ENCODE peak calls at places on chromosome 18, in nine cellular contexts. U, X, A, I, Q, C, H, S and D are unnamed samples.

GRCh38 chr18:24317370-24317769 is 80.3 kb downstream of the OSBPL1A start:
- DNase-seq in U (no peak), X (no peak), A (no peak), I (no peak), Q (no peak), C (no peak), H (no peak), S (no peak), D (no peak)

GRCh38 chr18:77106331-77106730 is 26.3 kb downstream of the MBP start:
- DNase-seq in U (no peak), X (no peak), A (no peak), I (no peak), Q (peak), C (peak), H (no peak), S (no peak), D (no peak)

GRCh38 chr18:76419811-76420210 is 75.2 kb downstream of the ZNF516 start:
- DNase-seq in U (no peak), X (no peak), A (no peak), I (no peak), Q (no peak), C (no peak), H (no peak), S (no peak), D (no peak)

GRCh38 chr18:7221424-7222155 is 9.3 kb upstream of the LRRC30 start:
- DNase-seq in U (no peak), X (no peak), A (peak), I (peak), Q (peak), C (no peak), H (peak), S (peak), D (peak)

GRCh38 chr18:77206676-77207370 is 42.8 kb upstream of the GALR1 start:
- DNase-seq in U (peak), X (no peak), A (no peak), I (peak), Q (peak), C (no peak), H (no peak), S (no peak), D (peak)

GRCh38 chr18:5414546-5414945 is 119.0 kb upstream of the ZBTB14 start:
- DNase-seq in U (no peak), X (no peak), A (no peak), I (no peak), Q (no peak), C (no peak), H (peak), S (no peak), D (no peak)

GRCh38 chr18:50879302-50880107 is 587 bp downstream of the ME2 start:
- DNase-seq in U (no peak), X (peak), A (no peak), I (peak), Q (peak), C (peak), H (no peak), S (no peak), D (peak)

GRCh38 chr18:5417342-5417741 is 121.8 kb upstream of the ZBTB14 start:
- DNase-seq in U (no peak), X (no peak), A (no peak), I (peak), Q (peak), C (no peak), H (no peak), S (peak), D (no peak)

GRCh38 chr18:26621161-26622026 is 73.0 kb upstream of the KCTD1 start:
- DNase-seq in U (no peak), X (peak), A (peak), I (peak), Q (peak), C (no peak), H (peak), S (peak), D (peak)
- H3K4me3 ChIP-seq in U (no peak), X (peak), A (no peak), I (no peak), Q (no peak), C (no peak), H (peak), S (no peak), D (no peak)

DNA sequence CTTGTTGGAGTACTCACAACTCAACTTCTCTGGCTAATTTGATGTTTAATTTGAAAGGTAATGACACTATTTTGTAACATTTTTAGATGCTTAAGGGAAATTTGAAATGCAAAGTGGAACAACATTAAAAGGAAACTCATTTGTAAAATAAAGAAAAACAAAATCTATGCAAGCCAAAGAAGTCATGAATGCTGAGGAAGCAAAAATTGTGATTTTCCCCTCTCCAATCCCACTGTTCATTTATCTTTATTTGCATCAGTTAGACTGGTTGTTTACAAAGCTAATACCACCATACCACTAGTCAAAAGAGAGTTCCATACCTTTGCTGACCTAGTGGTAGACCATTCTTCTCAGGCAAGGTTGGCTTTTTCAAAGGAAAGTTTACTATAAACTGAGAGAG is 2.2 kb upstream of the B4GALT6 start:
- DNase-seq in U (no peak), X (no peak), A (no peak), I (no peak), Q (no peak), C (no peak), H (no peak), S (no peak), D (no peak)
- H3K4me3 ChIP-seq in U (no peak), X (no peak), A (no peak), I (no peak), Q (no peak), C (no peak), H (peak), S (no peak), D (no peak)

DNA sequence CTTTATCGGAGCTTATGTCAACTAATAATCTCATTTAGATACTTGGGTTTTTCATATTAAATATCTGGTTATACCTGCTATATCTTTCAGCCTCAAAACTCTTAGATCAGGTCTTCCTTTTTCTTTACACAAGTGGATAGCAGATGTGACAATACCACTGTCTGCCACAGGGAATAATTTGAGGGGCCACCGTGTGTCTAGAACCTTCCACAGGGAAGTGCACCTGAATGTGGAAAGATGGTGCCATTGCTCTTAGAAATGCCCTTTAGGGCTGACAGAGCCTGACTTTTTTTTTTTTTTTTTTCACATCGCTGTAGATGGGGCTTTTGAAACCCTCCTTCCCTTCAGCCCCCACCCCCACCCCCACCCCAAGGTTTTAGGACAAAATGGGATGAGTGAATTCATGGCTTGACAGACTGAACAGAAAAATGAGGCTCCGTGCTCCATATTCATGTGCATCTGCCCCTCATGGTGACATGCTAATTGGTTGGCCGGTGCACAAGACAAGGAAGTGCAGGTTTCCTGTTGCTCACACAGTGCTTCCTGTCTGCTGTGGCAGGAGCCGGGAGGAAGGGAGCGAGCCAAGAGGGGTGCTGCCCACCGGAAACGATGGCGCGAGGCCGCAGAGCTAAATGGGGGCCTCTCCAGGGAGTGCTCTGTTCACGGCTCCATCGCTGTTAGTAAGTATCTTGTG is 246.0 kb downstream of the LDLRAD4 start:
- DNase-seq in U (no peak), X (peak), A (no peak), I (no peak), Q (peak), C (peak), H (no peak), S (no peak), D (no peak)
- H3K4me3 ChIP-seq in U (no peak), X (peak), A (no peak), I (no peak), Q (peak), C (peak), H (no peak), S (no peak), D (no peak)

GRCh38 chr18:48542513-48543181 is 3.8 kb downstream of the CTIF start:
- DNase-seq in U (no peak), X (no peak), A (no peak), I (no peak), Q (no peak), C (no peak), H (peak), S (peak), D (no peak)
- H3K4me3 ChIP-seq in U (no peak), X (no peak), A (no peak), I (no peak), Q (no peak), C (no peak), H (peak), S (no peak), D (no peak)

GRCh38 chr18:79367989-79368388 is 27.7 kb upstream of the NFATC1 start:
- DNase-seq in U (no peak), X (no peak), A (peak), I (peak), Q (no peak), C (no peak), H (no peak), S (no peak), D (peak)
- H3K4me3 ChIP-seq in U (no peak), X (no peak), A (no peak), I (no peak), Q (no peak), C (no peak), H (no peak), S (no peak), D (no peak)

GRCh38 chr18:58671122-58671940 is at the start of gene MALT1:
- DNase-seq in U (peak), X (peak), A (peak), I (peak), Q (peak), C (peak), H (peak), S (peak), D (peak)

GRCh38 chr18:58670561-58671121 is 624 bp upstream of the MALT1 start:
- DNase-seq in U (no peak), X (no peak), A (no peak), I (no peak), Q (no peak), C (no peak), H (peak), S (no peak), D (no peak)

GRCh38 chr18:58668211-58668610 is 3.1 kb upstream of the MALT1 start:
- DNase-seq in U (no peak), X (no peak), A (no peak), I (no peak), Q (no peak), C (no peak), H (no peak), S (no peak), D (no peak)

GRCh38 chr18:58669731-58670379 is 1.4 kb upstream of the MALT1 start:
- DNase-seq in U (no peak), X (no peak), A (no peak), I (peak), Q (peak), C (no peak), H (no peak), S (no peak), D (peak)

GRCh38 chr18:58668897-58669296 is 2.4 kb upstream of the MALT1 start:
- DNase-seq in U (no peak), X (no peak), A (no peak), I (peak), Q (peak), C (no peak), H (no peak), S (no peak), D (peak)
- H3K4me3 ChIP-seq in U (no peak), X (no peak), A (no peak), I (no peak), Q (no peak), C (no peak), H (no peak), S (no peak), D (no peak)

GRCh38 chr18:59885579-59886163 is 14.1 kb upstream of the PMAIP1 start:
- DNase-seq in U (no peak), X (no peak), A (no peak), I (peak), Q (peak), C (peak), H (no peak), S (no peak), D (peak)

GRCh38 chr18:59881728-59882685 is 17.8 kb upstream of the PMAIP1 start:
- DNase-seq in U (no peak), X (no peak), A (no peak), I (no peak), Q (peak), C (no peak), H (no peak), S (no peak), D (peak)

GRCh38 chr18:59878644-59879043 is 21.2 kb upstream of the PMAIP1 start:
- DNase-seq in U (no peak), X (no peak), A (no peak), I (no peak), Q (no peak), C (no peak), H (no peak), S (no peak), D (peak)

DNA sequence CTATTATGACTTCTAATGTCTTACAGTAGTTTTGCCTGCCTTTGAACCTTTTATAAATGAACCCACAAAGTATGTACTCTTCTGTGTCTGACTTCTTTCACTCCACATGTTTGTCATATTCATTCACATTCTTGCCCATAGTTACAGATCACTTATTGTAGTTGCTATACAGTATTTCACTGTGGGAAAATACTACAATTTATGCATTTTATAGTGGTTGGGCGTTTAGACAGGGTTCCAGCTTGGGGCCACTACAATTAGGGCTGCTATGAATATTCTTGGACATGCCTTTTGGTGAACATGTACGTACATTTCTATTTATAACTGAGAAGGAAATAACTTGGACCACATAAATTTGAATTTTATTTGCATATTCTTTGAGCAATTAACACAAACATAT is 15.5 kb upstream of the PMAIP1 start:
- DNase-seq in U (no peak), X (no peak), A (no peak), I (no peak), Q (no peak), C (no peak), H (no peak), S (no peak), D (peak)
- H3K4me3 ChIP-seq in U (no peak), X (no peak), A (no peak), I (no peak), Q (no peak), C (no peak), H (no peak), S (no peak), D (no peak)

GRCh38 chr18:3250237-3251107 is 2.9 kb downstream of the MYL12A start:
- DNase-seq in U (no peak), X (no peak), A (no peak), I (peak), Q (no peak), C (no peak), H (no peak), S (no peak), D (peak)

GRCh38 chr18:3252843-3253242 is 5.2 kb downstream of the MYL12A start:
- DNase-seq in U (no peak), X (no peak), A (no peak), I (no peak), Q (no peak), C (no peak), H (no peak), S (no peak), D (no peak)

GRCh38 chr18:3248670-3249359 is 1.2 kb downstream of the MYL12A start:
- DNase-seq in U (no peak), X (no peak), A (no peak), I (peak), Q (peak), C (peak), H (no peak), S (no peak), D (peak)

GRCh38 chr18:3251963-3252277 is 4.3 kb downstream of the MYL12A start:
- DNase-seq in U (no peak), X (no peak), A (no peak), I (no peak), Q (no peak), C (no peak), H (no peak), S (no peak), D (no peak)

DNA sequence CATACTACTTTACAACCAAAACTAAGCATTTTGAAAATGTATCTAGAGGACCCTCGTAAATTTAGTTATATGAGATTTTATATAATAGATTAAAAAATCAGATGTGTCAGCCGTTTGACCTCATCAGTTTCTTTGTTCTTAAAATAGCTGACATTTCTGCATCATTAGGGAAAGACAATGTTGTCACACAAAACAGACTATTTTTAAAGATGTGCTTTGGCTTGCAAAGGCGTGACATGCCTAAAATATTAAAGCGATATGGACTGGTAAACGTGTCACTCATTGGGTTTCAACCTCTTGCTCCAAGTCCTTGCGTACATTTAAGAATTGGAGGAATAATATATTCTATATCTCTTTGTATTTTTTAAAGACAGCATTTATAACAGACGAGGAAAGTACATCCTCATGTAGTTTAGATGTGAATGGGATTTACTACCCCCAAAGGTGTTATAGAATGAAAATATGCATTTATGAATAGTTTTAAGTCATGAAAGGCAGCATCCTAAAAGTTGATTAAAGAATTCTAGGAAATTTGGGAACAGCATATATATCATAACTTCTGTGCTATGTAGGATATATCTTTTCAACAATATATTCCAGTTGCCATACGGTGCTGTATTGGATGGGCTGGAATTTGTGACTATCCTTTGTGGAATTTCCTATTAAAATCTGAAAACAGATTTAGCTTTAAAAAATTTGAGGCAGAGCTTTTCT is 3.8 kb downstream of the MYL12A start:
- DNase-seq in U (no peak), X (no peak), A (no peak), I (no peak), Q (no peak), C (no peak), H (no peak), S (no peak), D (no peak)
- H3K4me3 ChIP-seq in U (no peak), X (peak), A (no peak), I (no peak), Q (peak), C (peak), H (no peak), S (no peak), D (peak)

DNA sequence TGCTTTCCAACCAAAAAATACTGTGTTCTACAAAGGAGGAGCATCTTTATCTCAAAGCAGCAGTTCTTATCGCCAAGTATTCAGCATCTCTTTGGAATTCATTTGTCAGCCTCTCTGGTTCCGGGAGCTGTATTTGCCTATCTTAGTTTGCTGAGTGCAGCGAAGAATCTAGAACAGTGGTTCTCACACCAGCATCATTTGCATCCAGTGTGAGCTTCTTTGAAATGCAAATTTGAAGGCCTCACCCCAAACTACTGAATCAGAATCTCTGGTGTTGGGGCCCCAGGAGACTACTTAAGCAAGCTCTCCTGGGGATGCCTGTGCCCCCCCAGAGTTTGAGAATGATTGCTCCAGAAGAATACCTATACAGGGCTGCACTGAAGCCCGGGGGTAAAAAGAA is 1.5 kb upstream of the PTPN2 start:
- DNase-seq in U (no peak), X (no peak), A (no peak), I (no peak), Q (no peak), C (no peak), H (peak), S (no peak), D (no peak)
- H3K4me3 ChIP-seq in U (no peak), X (no peak), A (no peak), I (no peak), Q (no peak), C (no peak), H (peak), S (no peak), D (no peak)